ENCODE peak calls at places on chromosomes 7 and 10, in five cellular contexts. One of them, this sample, is unnamed.

GRCh38 chr10:93921338-93921737 is 27.6 kb downstream of the SLC35G1 start:
- DNase-seq in activated CD8-positive, alpha-beta T cell treated with anti-CD3 and anti-CD28 coated beads for 36 hours: peak; percentile 44
- DNase-seq in GM10248: no peak
- DNase-seq in CD4-positive, alpha-beta T cell: no peak
- DNase-seq in sigmoid colon: no peak
- DNase-seq in this sample: peak; percentile 17

GRCh38 chr7:4748267-4748666 is 27.2 kb upstream of the AP5Z1 start:
- DNase-seq in activated CD8-positive, alpha-beta T cell treated with anti-CD3 and anti-CD28 coated beads for 36 hours: peak; percentile 26
- DNase-seq in GM10248: no peak
- DNase-seq in CD4-positive, alpha-beta T cell: no peak
- DNase-seq in sigmoid colon: no peak
- DNase-seq in this sample: no peak

GRCh38 chr10:15821046-15821683 is 39.1 kb downstream of the MINDY3 start:
- DNase-seq in activated CD8-positive, alpha-beta T cell treated with anti-CD3 and anti-CD28 coated beads for 36 hours: no peak
- DNase-seq in GM10248: no peak
- DNase-seq in CD4-positive, alpha-beta T cell: no peak
- DNase-seq in sigmoid colon: no peak
- DNase-seq in this sample: peak; percentile 92

GRCh38 chr7:114243019-114243507 is 171.6 kb upstream of the FOXP2 start:
- DNase-seq in activated CD8-positive, alpha-beta T cell treated with anti-CD3 and anti-CD28 coated beads for 36 hours: no peak
- DNase-seq in GM10248: no peak
- DNase-seq in CD4-positive, alpha-beta T cell: no peak
- DNase-seq in sigmoid colon: no peak
- DNase-seq in this sample: no peak

GRCh38 chr7:156661637-156662036 is 21.1 kb downstream of the RNF32 start:
- DNase-seq in activated CD8-positive, alpha-beta T cell treated with anti-CD3 and anti-CD28 coated beads for 36 hours: no peak
- DNase-seq in GM10248: no peak
- DNase-seq in CD4-positive, alpha-beta T cell: no peak
- DNase-seq in sigmoid colon: no peak
- DNase-seq in this sample: no peak

GRCh38 chr7:151847136-151847535 is 29.8 kb downstream of the PRKAG2 start:
- DNase-seq in activated CD8-positive, alpha-beta T cell treated with anti-CD3 and anti-CD28 coated beads for 36 hours: no peak
- DNase-seq in GM10248: no peak
- DNase-seq in CD4-positive, alpha-beta T cell: no peak
- DNase-seq in sigmoid colon: no peak
- DNase-seq in this sample: no peak

GRCh38 chr7:43484678-43485355 is 98.1 kb upstream of the STK17A start:
- DNase-seq in activated CD8-positive, alpha-beta T cell treated with anti-CD3 and anti-CD28 coated beads for 36 hours: no peak
- DNase-seq in GM10248: no peak
- DNase-seq in CD4-positive, alpha-beta T cell: no peak
- DNase-seq in sigmoid colon: no peak
- DNase-seq in this sample: no peak

GRCh38 chr10:91864744-91865143 is 44.5 kb downstream of the FGFBP3 start:
- DNase-seq in activated CD8-positive, alpha-beta T cell treated with anti-CD3 and anti-CD28 coated beads for 36 hours: no peak
- DNase-seq in GM10248: no peak
- DNase-seq in CD4-positive, alpha-beta T cell: no peak
- DNase-seq in sigmoid colon: no peak
- DNase-seq in this sample: no peak

GRCh38 chr10:125624800-125625199 is 58.2 kb downstream of the TEX36 start:
- DNase-seq in activated CD8-positive, alpha-beta T cell treated with anti-CD3 and anti-CD28 coated beads for 36 hours: no peak
- DNase-seq in GM10248: no peak
- DNase-seq in CD4-positive, alpha-beta T cell: no peak
- DNase-seq in sigmoid colon: no peak
- DNase-seq in this sample: no peak

GRCh38 chr10:101095550-101096213 is 33.9 kb downstream of the KAZALD1 start:
- DNase-seq in activated CD8-positive, alpha-beta T cell treated with anti-CD3 and anti-CD28 coated beads for 36 hours: peak; percentile 89
- DNase-seq in GM10248: peak; percentile 86
- DNase-seq in CD4-positive, alpha-beta T cell: peak; percentile 49
- DNase-seq in sigmoid colon: no peak
- DNase-seq in this sample: peak; percentile 65

GRCh38 chr10:13969792-13970140 is 361.0 kb downstream of the FRMD4A start:
- DNase-seq in activated CD8-positive, alpha-beta T cell treated with anti-CD3 and anti-CD28 coated beads for 36 hours: peak; percentile 18
- DNase-seq in GM10248: peak; percentile 48
- DNase-seq in CD4-positive, alpha-beta T cell: no peak
- DNase-seq in sigmoid colon: no peak
- DNase-seq in this sample: no peak

GRCh38 chr7:55019691-55020480 is 1.1 kb downstream of the EGFR start:
- DNase-seq in activated CD8-positive, alpha-beta T cell treated with anti-CD3 and anti-CD28 coated beads for 36 hours: no peak
- DNase-seq in GM10248: peak; percentile 33
- DNase-seq in CD4-positive, alpha-beta T cell: no peak
- DNase-seq in sigmoid colon: peak; percentile 78
- DNase-seq in this sample: no peak
- TF ChIP-seq CTCF in activated CD8-positive, alpha-beta T cell treated with anti-CD3 and anti-CD28 coated beads for 36 hours: no peak
- TF ChIP-seq CTCF in GM10248: no peak
- TF ChIP-seq CTCF in CD4-positive, alpha-beta T cell: no peak
- TF ChIP-seq CTCF in sigmoid colon: peak; percentile 38
- TF ChIP-seq CTCF in this sample: no peak

GRCh38 chr7:138981332-138982203 is at the start of gene KIAA1549:
- DNase-seq in activated CD8-positive, alpha-beta T cell treated with anti-CD3 and anti-CD28 coated beads for 36 hours: peak; percentile 57
- DNase-seq in GM10248: peak; percentile 91
- DNase-seq in CD4-positive, alpha-beta T cell: no peak
- DNase-seq in sigmoid colon: peak; percentile 70
- DNase-seq in this sample: peak; percentile 87
- TF ChIP-seq CTCF in activated CD8-positive, alpha-beta T cell treated with anti-CD3 and anti-CD28 coated beads for 36 hours: no peak
- TF ChIP-seq CTCF in GM10248: peak; percentile 84
- TF ChIP-seq CTCF in CD4-positive, alpha-beta T cell: no peak
- TF ChIP-seq CTCF in sigmoid colon: no peak
- TF ChIP-seq CTCF in this sample: no peak

GRCh38 chr7:22364023-22364422 is 7.1 kb upstream of the RAPGEF5 start:
- DNase-seq in activated CD8-positive, alpha-beta T cell treated with anti-CD3 and anti-CD28 coated beads for 36 hours: no peak
- DNase-seq in GM10248: no peak
- DNase-seq in CD4-positive, alpha-beta T cell: no peak
- DNase-seq in sigmoid colon: no peak
- DNase-seq in this sample: no peak

GRCh38 chr7:22359156-22359697 is 2.3 kb upstream of the RAPGEF5 start:
- DNase-seq in activated CD8-positive, alpha-beta T cell treated with anti-CD3 and anti-CD28 coated beads for 36 hours: no peak
- DNase-seq in GM10248: no peak
- DNase-seq in CD4-positive, alpha-beta T cell: no peak
- DNase-seq in sigmoid colon: no peak
- DNase-seq in this sample: no peak

GRCh38 chr7:22361795-22362194 is 4.8 kb upstream of the RAPGEF5 start:
- DNase-seq in activated CD8-positive, alpha-beta T cell treated with anti-CD3 and anti-CD28 coated beads for 36 hours: no peak
- DNase-seq in GM10248: no peak
- DNase-seq in CD4-positive, alpha-beta T cell: no peak
- DNase-seq in sigmoid colon: no peak
- DNase-seq in this sample: no peak

GRCh38 chr7:22364910-22365309 is 8.0 kb upstream of the RAPGEF5 start:
- DNase-seq in activated CD8-positive, alpha-beta T cell treated with anti-CD3 and anti-CD28 coated beads for 36 hours: no peak
- DNase-seq in GM10248: no peak
- DNase-seq in CD4-positive, alpha-beta T cell: no peak
- DNase-seq in sigmoid colon: no peak
- DNase-seq in this sample: no peak

GRCh38 chr7:22361320-22361719 is 4.4 kb upstream of the RAPGEF5 start:
- DNase-seq in activated CD8-positive, alpha-beta T cell treated with anti-CD3 and anti-CD28 coated beads for 36 hours: no peak
- DNase-seq in GM10248: no peak
- DNase-seq in CD4-positive, alpha-beta T cell: no peak
- DNase-seq in sigmoid colon: no peak
- DNase-seq in this sample: no peak
- TF ChIP-seq CTCF in activated CD8-positive, alpha-beta T cell treated with anti-CD3 and anti-CD28 coated beads for 36 hours: no peak
- TF ChIP-seq CTCF in GM10248: no peak
- TF ChIP-seq CTCF in CD4-positive, alpha-beta T cell: no peak
- TF ChIP-seq CTCF in sigmoid colon: no peak
- TF ChIP-seq CTCF in this sample: no peak

GRCh38 chr10:73096452-73097304 is at the start of gene P4HA1:
- DNase-seq in activated CD8-positive, alpha-beta T cell treated with anti-CD3 and anti-CD28 coated beads for 36 hours: peak; percentile 99
- DNase-seq in GM10248: peak; percentile 99
- DNase-seq in CD4-positive, alpha-beta T cell: peak; percentile 93
- DNase-seq in sigmoid colon: peak; percentile 100
- DNase-seq in this sample: peak; percentile 98
- TF ChIP-seq CTCF in activated CD8-positive, alpha-beta T cell treated with anti-CD3 and anti-CD28 coated beads for 36 hours: peak; percentile 62
- TF ChIP-seq CTCF in GM10248: peak; percentile 83
- TF ChIP-seq CTCF in CD4-positive, alpha-beta T cell: peak; percentile 79
- TF ChIP-seq CTCF in sigmoid colon: peak; percentile 73
- TF ChIP-seq CTCF in this sample: peak; percentile 70

DNA sequence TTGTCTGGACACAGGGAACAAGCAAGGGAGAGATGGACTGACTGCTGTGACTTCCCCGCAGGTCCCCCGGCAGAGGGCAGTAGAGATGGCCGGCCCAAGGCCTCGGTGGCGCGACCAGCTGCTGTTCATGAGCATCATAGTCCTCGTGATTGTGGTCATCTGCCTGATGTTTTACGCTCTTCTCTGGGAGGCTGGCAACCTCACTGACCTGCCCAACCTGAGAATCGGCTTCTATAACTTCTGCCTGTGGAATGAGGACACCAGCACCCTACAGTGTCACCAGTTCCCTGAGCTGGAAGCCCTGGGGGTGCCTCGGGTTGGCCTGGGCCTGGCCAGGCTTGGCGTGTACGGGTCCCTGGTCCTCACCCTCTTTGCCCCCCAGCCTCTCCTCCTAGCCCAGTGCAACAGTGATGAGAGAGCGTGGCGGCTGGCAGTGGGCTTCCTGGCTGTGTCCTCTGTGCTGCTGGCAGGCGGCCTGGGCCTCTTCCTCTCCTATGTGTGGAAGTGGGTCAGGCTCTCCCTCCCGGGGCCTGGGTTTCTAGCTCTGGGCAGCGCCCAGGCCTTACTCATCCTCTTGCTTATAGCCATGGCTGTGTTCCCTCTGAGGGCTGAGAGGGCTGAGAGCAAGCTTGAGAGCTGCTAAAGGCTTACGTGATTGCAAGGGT is 6.0 kb downstream of the CYREN start:
- DNase-seq in activated CD8-positive, alpha-beta T cell treated with anti-CD3 and anti-CD28 coated beads for 36 hours: no peak
- DNase-seq in GM10248: peak; percentile 7
- DNase-seq in CD4-positive, alpha-beta T cell: no peak
- DNase-seq in sigmoid colon: no peak
- DNase-seq in this sample: no peak
- TF ChIP-seq CTCF in activated CD8-positive, alpha-beta T cell treated with anti-CD3 and anti-CD28 coated beads for 36 hours: no peak
- TF ChIP-seq CTCF in GM10248: no peak
- TF ChIP-seq CTCF in CD4-positive, alpha-beta T cell: no peak
- TF ChIP-seq CTCF in sigmoid colon: no peak
- TF ChIP-seq CTCF in this sample: peak; percentile 12

DNA sequence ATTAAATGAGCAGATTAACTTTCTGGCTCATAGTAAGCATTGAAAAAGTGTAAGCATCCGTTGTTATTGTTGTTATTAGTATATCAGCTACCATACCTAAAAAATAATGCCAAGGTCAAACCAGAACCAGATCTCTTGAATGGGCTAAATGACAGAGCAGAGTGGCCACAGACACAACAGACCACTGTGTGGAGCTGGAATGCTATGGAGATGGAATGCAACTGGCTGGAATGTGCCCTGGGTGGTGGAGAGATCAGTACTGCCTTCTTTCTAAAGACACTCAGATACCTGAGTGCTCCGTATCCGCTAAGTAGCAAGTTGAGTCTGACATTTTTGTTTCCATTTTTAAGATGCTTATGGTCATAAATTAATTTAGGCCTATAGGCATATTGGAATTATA is 20.5 kb upstream of the DNAJB12 start:
- DNase-seq in activated CD8-positive, alpha-beta T cell treated with anti-CD3 and anti-CD28 coated beads for 36 hours: no peak
- DNase-seq in GM10248: no peak
- DNase-seq in CD4-positive, alpha-beta T cell: no peak
- DNase-seq in sigmoid colon: no peak
- DNase-seq in this sample: no peak
- TF ChIP-seq CTCF in activated CD8-positive, alpha-beta T cell treated with anti-CD3 and anti-CD28 coated beads for 36 hours: no peak
- TF ChIP-seq CTCF in GM10248: no peak
- TF ChIP-seq CTCF in CD4-positive, alpha-beta T cell: no peak
- TF ChIP-seq CTCF in sigmoid colon: no peak
- TF ChIP-seq CTCF in this sample: no peak

DNA sequence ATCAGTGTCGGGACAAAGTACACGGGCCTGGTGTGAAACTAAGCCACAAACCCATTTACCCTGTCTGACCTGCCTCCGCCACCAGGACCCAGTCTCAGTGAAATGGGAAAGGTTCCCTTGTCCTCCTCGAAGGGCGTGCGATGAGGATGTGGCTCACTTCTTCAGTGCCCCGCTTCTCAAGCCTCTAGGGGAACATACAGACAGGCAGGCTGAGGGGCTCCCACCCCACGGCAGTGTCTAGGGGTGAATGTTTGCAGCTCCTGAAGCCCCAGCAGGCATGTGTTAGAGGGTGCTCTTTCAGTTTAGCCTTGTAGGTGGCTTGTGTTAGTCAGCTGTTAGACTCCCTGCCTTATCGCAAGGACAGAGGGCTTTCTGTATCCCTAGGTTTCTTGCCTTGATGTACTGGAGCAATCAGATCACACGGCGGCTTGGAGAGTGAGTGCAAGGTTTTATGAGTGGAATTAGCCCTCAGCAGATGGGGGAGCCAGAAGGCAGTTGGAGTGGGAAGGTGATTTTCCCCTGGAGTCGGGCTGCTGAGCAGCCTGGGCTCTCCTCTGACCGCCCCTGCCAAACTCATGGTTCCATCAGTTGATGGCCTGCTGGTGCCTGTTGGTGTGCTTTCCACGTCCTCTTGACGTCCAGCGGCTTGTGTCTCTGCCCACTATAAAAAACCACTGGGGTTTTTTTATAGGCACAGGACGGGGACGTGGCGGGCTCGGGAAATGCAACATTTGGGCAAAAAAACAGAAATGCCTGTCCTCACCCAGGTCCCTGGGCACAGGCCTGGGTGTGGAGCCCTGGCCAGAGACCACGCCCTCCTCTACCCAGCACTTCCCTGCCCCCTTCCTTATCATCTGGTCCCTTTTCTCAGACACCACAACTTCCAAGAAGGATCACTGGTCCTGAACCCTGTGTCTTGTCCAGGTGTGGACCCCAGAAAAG is 786 bp downstream of the NUDT1 start:
- DNase-seq in activated CD8-positive, alpha-beta T cell treated with anti-CD3 and anti-CD28 coated beads for 36 hours: peak; percentile 50
- DNase-seq in GM10248: no peak
- DNase-seq in CD4-positive, alpha-beta T cell: no peak
- DNase-seq in sigmoid colon: no peak
- DNase-seq in this sample: peak; percentile 41
- TF ChIP-seq CTCF in activated CD8-positive, alpha-beta T cell treated with anti-CD3 and anti-CD28 coated beads for 36 hours: no peak
- TF ChIP-seq CTCF in GM10248: no peak
- TF ChIP-seq CTCF in CD4-positive, alpha-beta T cell: no peak
- TF ChIP-seq CTCF in sigmoid colon: no peak
- TF ChIP-seq CTCF in this sample: no peak